ENCODE peak calls at places on chromosome 20, in nine cellular contexts. W is nephron progenitor cell; B is pancreas; A is mucosa of descending colon; I is neural progenitor cell; C is neural crest cell; K is body of pancreas; O is cardiac muscle cell; F is CD8-positive, alpha-beta T cell. Q is an unnamed sample.

GRCh38 chr20:36362978-36363713 is 57.0 kb downstream of the DLGAP4 start:
- DNase-seq in W (no peak), B (no peak), A (no peak), I (no peak), C (no peak), K (no peak), O (no peak), F (no peak), Q (no peak)

GRCh38 chr20:40494238-40494637 is 194.8 kb downstream of the MAFB start:
- DNase-seq in W (no peak), B (no peak), A (peak; percentile 47), I (no peak), C (no peak), K (no peak), O (no peak), F (no peak), Q (no peak)

GRCh38 chr20:31653573-31653972 is 15.9 kb downstream of the COX4I2 start:
- DNase-seq in W (no peak), B (no peak), A (no peak), I (no peak), C (no peak), K (no peak), O (no peak), F (no peak), Q (no peak)

GRCh38 chr20:10550204-10551118 is 115.4 kb downstream of the SLX4IP start:
- DNase-seq in W (no peak), B (peak; percentile 70), A (no peak), I (no peak), C (no peak), K (peak; percentile 91), O (no peak), F (peak; percentile 13), Q (no peak)

GRCh38 chr20:10656270-10656669 is 17.5 kb downstream of the JAG1 start:
- DNase-seq in W (no peak), B (no peak), A (no peak), I (no peak), C (no peak), K (no peak), O (no peak), F (no peak), Q (no peak)

GRCh38 chr20:60249436-60249835 is 291.2 kb downstream of the CDH26 start:
- DNase-seq in W (no peak), B (no peak), A (no peak), I (no peak), C (no peak), K (no peak), O (no peak), F (no peak), Q (no peak)

GRCh38 chr20:33408716-33409654 is 7.7 kb upstream of the CDK5RAP1 start:
- DNase-seq in W (no peak), B (no peak), A (no peak), I (no peak), C (no peak), K (no peak), O (no peak), F (no peak), Q (no peak)

GRCh38 chr20:57399587-57400261 is 8.5 kb downstream of the RBM38 start:
- DNase-seq in W (no peak), B (peak; percentile 57), A (no peak), I (no peak), C (no peak), K (peak; percentile 53), O (no peak), F (no peak), Q (no peak)

GRCh38 chr20:12269579-12269978 is 351.9 kb downstream of the BTBD3 start:
- DNase-seq in W (no peak), B (no peak), A (no peak), I (no peak), C (no peak), K (no peak), O (no peak), F (no peak), Q (no peak)

GRCh38 chr20:7459123-7459522 is 481.1 kb downstream of the HAO1 start:
- DNase-seq in W (no peak), B (no peak), A (no peak), I (no peak), C (no peak), K (no peak), O (no peak), F (no peak), Q (no peak)

DNA sequence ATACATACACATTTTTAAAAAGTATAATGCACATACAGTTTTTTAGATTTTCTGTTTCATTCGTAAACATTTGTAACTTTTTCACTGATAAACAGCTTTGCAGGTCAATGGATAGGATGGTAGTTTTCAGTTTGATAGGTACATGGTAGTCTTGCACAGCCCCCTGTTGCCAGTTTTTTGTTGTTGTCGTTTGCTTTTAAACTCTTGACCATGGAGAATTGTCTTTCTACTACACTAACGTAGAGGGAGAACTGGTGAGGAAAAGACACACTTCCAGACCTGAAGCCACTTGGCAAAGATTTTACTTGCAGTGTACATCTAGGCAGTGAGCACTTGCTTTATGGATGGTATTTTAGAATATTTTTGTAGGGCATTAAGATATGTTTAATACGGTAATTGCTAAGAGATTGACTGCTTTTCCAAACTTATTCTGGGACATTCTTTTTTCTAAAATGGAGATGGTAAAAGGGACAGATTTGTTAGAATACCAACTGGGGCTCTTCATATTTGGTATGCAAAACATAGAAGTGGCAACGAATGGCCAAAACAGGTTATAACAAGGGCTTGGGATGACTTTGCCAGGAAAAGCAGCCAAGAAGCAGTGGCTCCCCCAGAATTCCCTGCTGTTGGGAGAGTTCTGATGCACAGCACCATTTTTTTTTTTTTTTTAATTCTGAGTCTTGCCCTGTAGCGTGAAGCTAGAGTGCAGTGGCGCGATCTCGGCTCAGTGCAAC is 1.5 kb downstream of the PYGB start:
- DNase-seq in W (no peak), B (no peak), A (no peak), I (no peak), C (no peak), K (no peak), O (no peak), F (no peak), Q (no peak)
- TF ChIP-seq CTCF in W (no peak), B (no peak), A (no peak), I (no peak), C (no peak), K (no peak), O (no peak), F (no peak), Q (no peak)

GRCh38 chr20:53957421-53958172 is 112.8 kb downstream of the BCAS1 start:
- DNase-seq in W (no peak), B (no peak), A (no peak), I (no peak), C (no peak), K (no peak), O (no peak), F (no peak), Q (no peak)
- TF ChIP-seq CTCF in W (no peak), B (no peak), A (no peak), I (no peak), C (no peak), K (no peak), O (peak; percentile 41), F (no peak), Q (no peak)

DNA sequence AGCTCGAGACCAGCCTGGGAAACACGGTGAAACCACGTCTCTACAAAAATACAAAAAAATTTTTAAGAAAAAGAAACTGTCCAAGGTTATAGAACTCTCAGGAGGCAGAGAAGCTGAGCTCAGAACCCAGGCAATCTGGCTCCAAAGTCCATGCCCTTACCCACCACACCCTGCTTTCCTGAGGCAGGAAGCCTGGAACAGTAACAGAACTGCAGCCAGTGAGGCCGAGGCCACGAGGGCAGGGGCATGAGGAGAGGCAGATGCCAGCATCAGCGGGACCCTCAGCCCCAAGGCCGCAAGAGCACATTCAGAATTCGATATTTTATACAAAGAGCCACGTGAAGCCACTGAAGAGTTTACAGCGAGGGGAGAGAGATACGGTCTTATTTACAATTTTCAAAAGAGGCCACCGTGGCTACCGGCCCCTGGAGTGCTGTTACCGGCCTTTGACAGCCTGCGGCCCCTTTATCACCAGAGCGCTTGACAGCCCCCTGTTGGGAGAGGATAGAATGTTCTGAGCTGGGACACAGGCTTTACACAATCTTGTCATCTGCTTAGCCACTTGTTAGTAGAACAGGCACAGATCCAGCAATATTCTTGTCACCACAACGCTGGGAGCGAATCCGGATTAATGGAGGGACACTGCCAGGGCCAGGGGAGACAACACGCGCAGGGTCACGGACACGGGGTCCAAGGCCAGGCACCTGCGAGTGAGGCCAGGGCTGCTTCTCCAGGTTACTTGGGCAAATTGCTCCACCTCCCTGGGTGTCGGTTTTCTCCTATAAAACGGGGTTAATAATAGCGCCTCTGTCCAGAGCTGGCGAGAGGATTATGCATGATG is 5.6 kb downstream of the SPATA2 start:
- DNase-seq in W (peak; percentile 61), B (peak; percentile 54), A (peak; percentile 87), I (peak; percentile 71), C (no peak), K (peak; percentile 56), O (peak; percentile 69), F (no peak), Q (peak; percentile 42)
- TF ChIP-seq CTCF in W (peak; percentile 58), B (no peak), A (no peak), I (peak; percentile 55), C (peak; percentile 56), K (peak; percentile 18), O (peak; percentile 9), F (no peak), Q (no peak)

GRCh38 chr20:50456452-50457324 is 53.5 kb upstream of the PTPN1 start:
- DNase-seq in W (no peak), B (no peak), A (no peak), I (no peak), C (no peak), K (no peak), O (no peak), F (no peak), Q (no peak)

GRCh38 chr20:50460115-50460607 is 50.0 kb upstream of the PTPN1 start:
- DNase-seq in W (peak; percentile 12), B (no peak), A (no peak), I (no peak), C (no peak), K (no peak), O (no peak), F (no peak), Q (no peak)

GRCh38 chr20:50453533-50453932 is 56.6 kb upstream of the PTPN1 start:
- DNase-seq in W (no peak), B (no peak), A (no peak), I (no peak), C (no peak), K (no peak), O (no peak), F (no peak), Q (no peak)

GRCh38 chr20:50459124-50459918 is 50.9 kb upstream of the PTPN1 start:
- DNase-seq in W (no peak), B (no peak), A (no peak), I (no peak), C (no peak), K (no peak), O (no peak), F (no peak), Q (no peak)

DNA sequence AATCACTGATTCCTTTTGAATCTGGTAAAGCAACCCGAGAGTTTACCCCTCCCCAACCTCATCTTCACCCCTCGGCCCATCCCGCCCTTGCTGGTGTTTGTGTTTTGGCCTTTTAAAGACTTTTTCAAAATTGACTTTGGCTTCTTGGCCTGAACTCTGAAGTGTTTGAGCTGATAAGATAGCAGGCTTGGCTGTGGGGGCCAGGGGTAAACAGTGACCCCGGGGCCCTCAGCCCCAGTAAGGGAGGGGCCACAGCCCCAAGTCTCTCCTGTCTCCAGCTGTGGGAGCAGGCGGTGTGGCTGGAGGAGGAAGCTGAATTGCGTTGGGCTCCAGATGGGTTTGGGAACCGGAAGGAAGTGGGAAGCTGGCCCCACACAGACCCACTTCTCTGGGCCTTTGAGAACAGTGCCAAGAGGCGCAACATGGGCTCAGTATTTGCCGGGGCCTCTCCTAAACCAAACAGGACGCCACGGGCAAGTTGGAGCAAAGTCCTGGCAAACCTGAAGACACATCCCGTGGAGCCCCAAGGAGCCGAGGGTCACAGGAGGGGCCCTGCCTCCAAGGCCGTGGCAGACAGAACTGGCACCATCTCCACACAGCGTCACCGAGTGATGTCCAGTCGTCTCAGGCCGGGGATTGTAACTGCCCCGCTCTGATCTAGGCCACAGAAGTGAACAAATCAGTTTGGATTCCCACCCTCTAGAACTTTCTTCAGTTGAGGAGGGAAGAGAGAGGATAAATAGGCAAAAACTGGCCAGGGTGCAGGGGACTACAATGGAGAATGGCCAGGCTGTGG is 54.3 kb upstream of the PTPN1 start:
- DNase-seq in W (no peak), B (no peak), A (no peak), I (no peak), C (no peak), K (peak; percentile 37), O (no peak), F (no peak), Q (no peak)
- TF ChIP-seq CTCF in W (no peak), B (no peak), A (no peak), I (no peak), C (no peak), K (no peak), O (no peak), F (no peak), Q (no peak)